ENCODE peak calls at places on chromosomes 16 and 17, in nine cellular contexts. T is kidney epithelial cell, B is iris pigment epithelial cell, V is cardiac septum, G is GM04503, O is fibroblast of the conjunctiva, S is BJ, N is activated T-cell treated with anti-CD3 and anti-CD28 coated beads for 24 hours, Y is heart left ventricle. L is an unnamed sample.

GRCh38 chr17:9837551-9838471 is 12.1 kb downstream of the GLP2R start:
- DNase-seq in T (no peak), B (peak), V (no peak), G (peak), O (peak), S (peak), N (no peak), Y (peak), L (peak)

GRCh38 chr16:30183961-30184429 is 593 bp downstream of the CORO1A start:
- DNase-seq in T (no peak), B (no peak), V (peak), G (no peak), O (no peak), S (no peak), N (peak), Y (peak), L (no peak)

GRCh38 chr17:7393613-7394451 is 493 bp downstream of the PLSCR3 start:
- DNase-seq in T (no peak), B (no peak), V (no peak), G (no peak), O (no peak), S (no peak), N (peak), Y (peak), L (no peak)

GRCh38 chr17:65918921-65919546 is 272.9 kb downstream of the CEP112 start:
- DNase-seq in T (no peak), B (peak), V (no peak), G (no peak), O (no peak), S (no peak), N (no peak), Y (no peak), L (no peak)

GRCh38 chr16:30092373-30093010 is 768 bp upstream of the TBX6 start:
- DNase-seq in T (peak), B (peak), V (peak), G (no peak), O (no peak), S (no peak), N (peak), Y (peak), L (no peak)

GRCh38 chr16:66959645-66960177 is 1.4 kb upstream of the CES3 start:
- DNase-seq in T (no peak), B (no peak), V (no peak), G (no peak), O (no peak), S (no peak), N (no peak), Y (peak), L (no peak)

GRCh38 chr16:78230832-78231231 is 131.4 kb downstream of the WWOX start:
- DNase-seq in T (no peak), B (no peak), V (no peak), G (no peak), O (no peak), S (no peak), N (no peak), Y (no peak), L (peak)

GRCh38 chr16:15772579-15773293 is 84.1 kb downstream of the MYH11 start:
- DNase-seq in T (no peak), B (no peak), V (no peak), G (no peak), O (no peak), S (no peak), N (no peak), Y (no peak), L (no peak)

GRCh38 chr16:87198328-87198731 is 118.9 kb downstream of the C16orf95 start:
- DNase-seq in T (no peak), B (no peak), V (no peak), G (no peak), O (no peak), S (no peak), N (no peak), Y (no peak), L (no peak)

GRCh38 chr17:44775838-44776621 is 17.2 kb downstream of the ADAM11 start:
- DNase-seq in T (no peak), B (no peak), V (no peak), G (no peak), O (no peak), S (peak), N (no peak), Y (peak), L (no peak)

GRCh38 chr17:40150215-40150614 is 9.9 kb downstream of the CASC3 start:
- DNase-seq in T (no peak), B (no peak), V (no peak), G (no peak), O (no peak), S (no peak), N (no peak), Y (no peak), L (no peak)

GRCh38 chr16:81661082-81661481 is 118.0 kb upstream of the PLCG2 start:
- DNase-seq in T (no peak), B (no peak), V (no peak), G (no peak), O (no peak), S (no peak), N (no peak), Y (no peak), L (no peak)

GRCh38 chr16:55349867-55350266 is 25.9 kb downstream of the IRX6 start:
- DNase-seq in T (no peak), B (no peak), V (no peak), G (peak), O (no peak), S (no peak), N (no peak), Y (no peak), L (no peak)

GRCh38 chr17:63511331-63511730 is 11.8 kb upstream of the KCNH6 start:
- DNase-seq in T (no peak), B (no peak), V (no peak), G (no peak), O (no peak), S (no peak), N (no peak), Y (no peak), L (no peak)

GRCh38 chr17:69246726-69247375 is 18.2 kb upstream of the ABCA10 start:
- DNase-seq in T (peak), B (peak), V (no peak), G (no peak), O (peak), S (no peak), N (no peak), Y (no peak), L (no peak)

GRCh38 chr17:80891096-80892018 is 100.3 kb upstream of the CHMP6 start:
- DNase-seq in T (peak), B (peak), V (no peak), G (peak), O (peak), S (peak), N (peak), Y (no peak), L (peak)

GRCh38 chr16:54648575-54648974 is 282.1 kb upstream of the IRX5 start:
- DNase-seq in T (no peak), B (no peak), V (no peak), G (no peak), O (no peak), S (no peak), N (no peak), Y (no peak), L (no peak)

GRCh38 chr17:81267390-81268067 is 27.6 kb downstream of the SLC38A10 start:
- DNase-seq in T (no peak), B (no peak), V (no peak), G (no peak), O (no peak), S (no peak), N (no peak), Y (no peak), L (no peak)

GRCh38 chr17:56599093-56599492 is 5.6 kb downstream of the NOG start:
- DNase-seq in T (no peak), B (no peak), V (no peak), G (no peak), O (no peak), S (no peak), N (no peak), Y (no peak), L (no peak)

GRCh38 chr16:10976663-10977062 is 32.3 kb downstream of the CLEC16A start:
- DNase-seq in T (no peak), B (no peak), V (no peak), G (no peak), O (no peak), S (no peak), N (no peak), Y (no peak), L (no peak)

GRCh38 chr17:27256225-27257030 is 37.5 kb upstream of the WSB1 start:
- DNase-seq in T (no peak), B (peak), V (no peak), G (peak), O (peak), S (peak), N (no peak), Y (no peak), L (no peak)

GRCh38 chr16:89313583-89313982 is 96.1 kb downstream of the ZNF778 start:
- DNase-seq in T (no peak), B (no peak), V (no peak), G (no peak), O (no peak), S (no peak), N (no peak), Y (no peak), L (no peak)